ENCODE peak calls at places on chromosomes 13 and 19, in five cellular contexts. A is HepG2, I is upper lobe of left lung, U is K562, W is GM12878. X is an unnamed sample.

GRCh38 chr19:45973564-45974338 is at the start of gene NOVA2:
- ATAC-seq in A (peak), I (peak), U (peak), W (peak), X (peak)

GRCh38 chr19:1577090-1577928 is 9.2 kb upstream of the MEX3D start:
- ATAC-seq in A (no peak), I (peak), U (no peak), W (no peak), X (no peak)

GRCh38 chr19:27681972-27682371 is 1531.0 kb downstream of the UQCRFS1 start:
- ATAC-seq in A (no peak), I (no peak), U (no peak), W (no peak), X (no peak)

GRCh38 chr13:23632741-23633140 is 62.5 kb downstream of the TNFRSF19 start:
- ATAC-seq in A (no peak), I (no peak), U (no peak), W (no peak), X (no peak)

GRCh38 chr13:108249150-108249549 is 20.4 kb upstream of the TNFSF13B start:
- ATAC-seq in A (no peak), I (no peak), U (no peak), W (peak), X (no peak)

GRCh38 chr13:23588576-23589141 is 18.4 kb downstream of the TNFRSF19 start:
- ATAC-seq in A (no peak), I (no peak), U (no peak), W (no peak), X (no peak)

GRCh38 chr13:29129616-29130015 is 309.5 kb downstream of the MTUS2 start:
- ATAC-seq in A (no peak), I (no peak), U (no peak), W (no peak), X (no peak)

GRCh38 chr19:35889370-35890112 is 10.8 kb downstream of the NFKBID start:
- ATAC-seq in A (no peak), I (no peak), U (no peak), W (no peak), X (no peak)

GRCh38 chr19:2820112-2820702 is 539 bp downstream of the ZNF554 start:
- ATAC-seq in A (peak), I (peak), U (peak), W (peak), X (peak)

GRCh38 chr19:52492991-52493470 is 34.4 kb upstream of the ZNF808 start:
- ATAC-seq in A (no peak), I (no peak), U (peak), W (no peak), X (peak)

GRCh38 chr13:25148005-25148798 is 23.9 kb downstream of the AMER2 start:
- ATAC-seq in A (no peak), I (no peak), U (no peak), W (peak), X (no peak)

GRCh38 chr19:53897459-53897858 is 11.6 kb upstream of the CACNG7 start:
- ATAC-seq in A (no peak), I (no peak), U (no peak), W (no peak), X (no peak)

GRCh38 chr13:26024558-26024957 is 27.3 kb downstream of the SHISA2 start:
- ATAC-seq in A (no peak), I (no peak), U (no peak), W (no peak), X (no peak)

GRCh38 chr19:14475251-14476073 is at the start of gene PTGER1:
- ATAC-seq in A (peak), I (peak), U (peak), W (peak), X (peak)

GRCh38 chr19:16618248-16618647 is 9.8 kb downstream of the MED26 start:
- ATAC-seq in A (no peak), I (no peak), U (no peak), W (peak), X (no peak)

GRCh38 chr19:49502866-49503581 is 6.8 kb downstream of the RPS11 start:
- ATAC-seq in A (peak), I (peak), U (peak), W (peak), X (peak)

GRCh38 chr13:45331123-45331619 is 9.8 kb downstream of the TPT1 start:
- ATAC-seq in A (peak), I (no peak), U (no peak), W (no peak), X (no peak)

GRCh38 chr13:24097064-24097463 is 63.5 kb upstream of the SPATA13 start:
- ATAC-seq in A (peak), I (no peak), U (no peak), W (peak), X (no peak)

GRCh38 chr13:80084086-80084676 is 256.7 kb downstream of the SPRY2 start:
- ATAC-seq in A (no peak), I (peak), U (no peak), W (no peak), X (peak)

GRCh38 chr13:30179547-30180256 is 127.6 kb downstream of the KATNAL1 start:
- ATAC-seq in A (no peak), I (no peak), U (no peak), W (no peak), X (no peak)

GRCh38 chr19:53554804-53555203 is 16.9 kb downstream of the ZNF331 start:
- ATAC-seq in A (no peak), I (peak), U (no peak), W (peak), X (peak)

GRCh38 chr19:18264428-18264827 is 9.8 kb downstream of the IQCN start:
- ATAC-seq in A (peak), I (no peak), U (no peak), W (no peak), X (no peak)

GRCh38 chr13:46778879-46779278 is 18.1 kb downstream of the ESD start:
- ATAC-seq in A (no peak), I (no peak), U (no peak), W (no peak), X (no peak)

GRCh38 chr13:101013245-101013644 is 338.6 kb upstream of the TMTC4 start:
- ATAC-seq in A (no peak), I (no peak), U (no peak), W (no peak), X (no peak)

GRCh38 chr13:37869506-37869755 is 141 bp downstream of the TRPC4 start:
- ATAC-seq in A (peak), I (no peak), U (no peak), W (no peak), X (no peak)

GRCh38 chr19:47512183-47512947 is 2.5 kb downstream of the NAPA start:
- ATAC-seq in A (peak), I (no peak), U (no peak), W (no peak), X (no peak)

GRCh38 chr13:26685606-26686005 is 75.0 kb downstream of the GPR12 start:
- ATAC-seq in A (no peak), I (no peak), U (no peak), W (no peak), X (no peak)

GRCh38 chr13:23966691-23967615 is 69.7 kb upstream of the C1QTNF9B start:
- ATAC-seq in A (no peak), I (no peak), U (no peak), W (peak), X (no peak)

GRCh38 chr19:19499272-19499995 is 15.9 kb downstream of the TSSK6 start:
- ATAC-seq in A (no peak), I (no peak), U (no peak), W (no peak), X (no peak)

GRCh38 chr13:27658569-27658968 is 36.9 kb downstream of the POLR1D start:
- ATAC-seq in A (no peak), I (no peak), U (no peak), W (no peak), X (no peak)

GRCh38 chr19:3198901-3199700 is 13.4 kb downstream of the NCLN start:
- ATAC-seq in A (no peak), I (no peak), U (no peak), W (no peak), X (no peak)

GRCh38 chr13:45327253-45327954 is 13.6 kb downstream of the TPT1 start:
- ATAC-seq in A (no peak), I (no peak), U (no peak), W (no peak), X (no peak)

GRCh38 chr13:59873856-59874255 is 289.9 kb downstream of the DIAPH3 start:
- ATAC-seq in A (no peak), I (no peak), U (no peak), W (no peak), X (no peak)

GRCh38 chr13:59863621-59864020 is 300.1 kb downstream of the DIAPH3 start:
- ATAC-seq in A (no peak), I (no peak), U (no peak), W (no peak), X (no peak)

GRCh38 chr13:59865398-59865797 is 298.3 kb downstream of the DIAPH3 start:
- ATAC-seq in A (no peak), I (no peak), U (no peak), W (no peak), X (no peak)

GRCh38 chr13:59873309-59873708 is 290.4 kb downstream of the DIAPH3 start:
- ATAC-seq in A (no peak), I (no peak), U (no peak), W (no peak), X (no peak)

DNA sequence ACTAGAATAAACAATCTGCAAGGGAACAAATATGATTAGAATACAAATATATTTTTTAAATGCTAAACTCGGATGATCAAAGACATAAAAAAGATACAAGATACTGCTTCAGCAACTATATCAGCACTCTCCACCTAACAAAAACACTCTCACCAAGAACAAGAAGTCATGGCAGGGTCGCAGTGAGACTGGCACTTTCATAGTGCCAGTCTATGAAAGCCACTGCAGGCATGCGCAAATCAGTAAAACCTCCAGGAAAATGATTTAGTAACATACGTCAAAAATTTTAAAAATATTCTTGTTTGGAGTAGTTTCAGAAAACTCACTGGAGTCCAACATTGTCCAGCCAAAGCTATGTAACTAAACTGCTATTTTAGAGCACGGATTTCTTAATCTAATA is 295.9 kb downstream of the DIAPH3 start:
- ATAC-seq in A (no peak), I (no peak), U (no peak), W (no peak), X (no peak)
- H3K27ac ChIP-seq in A (no peak), I (no peak), U (no peak), W (no peak), X (no peak)

GRCh38 chr19:11482384-11483050 is 1.7 kb upstream of the ELAVL3 start:
- ATAC-seq in A (peak), I (peak), U (peak), W (peak), X (peak)
- TF ChIP-seq POLR2AphosphoS5 in A (no peak), I (peak), U (no peak), W (no peak), X (peak)

GRCh38 chr19:4969772-4970531 is 1.0 kb downstream of the KDM4B start:
- ATAC-seq in A (no peak), I (no peak), U (no peak), W (peak), X (no peak)

GRCh38 chr19:4970558-4971423 is 1.9 kb downstream of the KDM4B start:
- ATAC-seq in A (peak), I (no peak), U (peak), W (peak), X (no peak)

GRCh38 chr19:4971816-4972495 is 3.0 kb downstream of the KDM4B start:
- ATAC-seq in A (peak), I (no peak), U (no peak), W (no peak), X (no peak)

GRCh38 chr19:4972509-4973230 is 3.8 kb downstream of the KDM4B start:
- ATAC-seq in A (peak), I (no peak), U (no peak), W (no peak), X (no peak)

DNA sequence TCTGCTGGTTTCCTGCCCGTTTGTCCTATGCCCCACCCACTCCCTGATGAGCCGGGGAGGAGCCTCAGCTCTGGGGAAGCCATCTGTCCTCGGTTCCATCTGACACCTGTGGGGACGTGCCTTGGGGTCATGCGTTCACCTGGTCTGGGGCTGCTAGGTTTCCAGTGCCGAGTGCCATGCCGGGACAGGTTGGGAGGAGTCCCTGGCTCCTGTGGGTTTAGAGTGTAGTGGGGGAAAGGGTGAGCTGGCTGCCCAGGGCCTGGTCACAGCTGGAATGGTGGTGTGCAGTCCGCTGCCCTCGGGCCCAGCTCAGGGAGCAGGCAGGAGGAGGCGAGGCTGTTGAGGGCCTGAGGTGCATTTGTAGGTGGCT is 2.5 kb downstream of the KDM4B start:
- ATAC-seq in A (peak), I (no peak), U (peak), W (peak), X (no peak)
- TF ChIP-seq EP300 in A (no peak), I (no peak), U (no peak), W (no peak), X (no peak)

DNA sequence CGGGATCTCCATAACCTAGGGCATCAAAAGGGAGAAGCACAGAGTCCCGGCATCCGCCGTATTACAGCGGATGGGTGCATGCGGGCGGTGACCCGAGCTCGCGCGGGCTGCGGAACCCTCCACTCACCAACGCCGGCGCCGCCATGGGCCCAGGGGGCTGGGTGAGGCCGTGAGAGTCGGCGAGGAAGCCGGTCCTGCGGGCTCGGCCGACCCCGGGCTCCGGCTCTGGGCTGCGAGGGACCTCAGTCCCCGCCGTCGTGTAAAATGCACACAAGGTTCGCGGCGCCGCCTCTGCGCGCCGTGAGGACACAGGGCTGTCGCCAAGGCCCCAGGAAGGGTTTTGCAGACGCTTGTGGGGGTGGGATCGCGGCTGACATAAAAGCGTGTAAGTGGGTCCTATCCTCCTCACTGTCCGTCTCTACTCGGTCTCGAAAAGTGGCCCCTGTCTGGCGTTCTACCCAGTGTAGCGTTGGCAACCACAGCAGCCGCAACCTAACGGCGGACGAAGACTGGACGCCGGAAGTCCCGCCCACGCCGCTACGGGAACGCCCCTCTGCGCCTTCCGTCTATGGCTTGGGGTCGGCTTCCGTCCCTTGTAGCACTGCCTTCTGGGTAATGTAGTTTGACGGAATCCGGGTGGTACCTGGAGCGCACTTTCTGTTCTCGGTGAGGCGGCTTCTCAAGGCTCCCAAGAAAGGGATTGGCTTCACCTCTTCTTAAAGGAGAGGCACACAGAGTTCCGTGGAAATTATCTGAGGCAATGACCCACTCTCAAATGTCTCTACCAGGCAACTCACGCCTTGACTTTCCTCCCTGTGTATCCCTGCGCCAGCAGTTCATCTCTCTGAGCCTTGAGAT is at the start of gene ZNF599:
- ATAC-seq in A (peak), I (peak), U (peak), W (peak), X (peak)
- H3K27ac ChIP-seq in A (peak), I (peak), U (peak), W (peak), X (no peak)

GRCh38 chr19:58581227-58582141 is 8.3 kb upstream of the MZF1 start:
- ATAC-seq in A (peak), I (peak), U (peak), W (peak), X (peak)
- TF ChIP-seq POLR2AphosphoS5 in A (no peak), I (no peak), U (peak), W (no peak), X (peak)

DNA sequence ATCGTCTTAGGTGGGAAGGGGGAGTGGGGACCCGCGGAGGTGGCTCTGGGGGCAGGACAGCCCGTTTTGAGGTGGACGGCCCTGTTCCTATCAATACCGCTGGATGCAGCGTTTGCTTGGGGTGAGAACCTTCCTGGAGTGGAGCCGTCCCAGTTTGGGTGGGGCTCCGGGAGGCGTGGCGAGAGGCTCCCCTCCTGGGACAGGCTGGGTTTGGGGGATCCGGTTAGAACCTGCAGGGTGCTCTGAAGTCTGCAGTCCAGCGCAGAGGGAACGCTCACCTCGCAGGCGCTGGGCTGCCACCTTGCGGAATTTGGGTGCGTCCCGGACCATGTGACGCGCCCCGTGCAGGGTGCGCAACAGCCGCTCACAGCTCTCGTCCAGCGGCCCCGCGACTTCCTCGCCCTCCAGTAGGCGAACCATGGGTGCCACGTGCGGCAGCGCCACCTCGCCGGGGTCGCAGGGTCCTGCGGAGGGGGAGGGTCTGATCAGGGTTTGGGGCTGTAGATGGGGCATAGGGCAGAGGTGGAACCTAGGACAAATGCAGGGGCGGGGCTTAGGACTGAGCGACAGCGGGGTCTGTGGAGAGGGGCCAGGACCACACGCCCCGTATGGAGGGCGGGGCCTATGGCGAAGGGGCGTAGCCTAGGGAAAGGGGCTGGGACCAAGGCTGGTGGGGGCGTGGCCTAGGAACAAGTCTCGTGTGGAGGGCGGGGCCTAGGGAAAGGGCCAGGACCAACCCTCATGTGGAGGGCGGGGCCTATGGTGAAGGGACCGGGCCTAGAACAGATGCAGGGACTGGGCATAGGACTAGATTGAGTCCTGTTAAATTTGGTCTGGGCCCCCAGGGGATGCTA is 13.8 kb downstream of the SH2D3A start:
- ATAC-seq in A (peak), I (peak), U (peak), W (peak), X (peak)
- TF ChIP-seq EP300 in A (peak), I (no peak), U (no peak), W (no peak), X (no peak)

DNA sequence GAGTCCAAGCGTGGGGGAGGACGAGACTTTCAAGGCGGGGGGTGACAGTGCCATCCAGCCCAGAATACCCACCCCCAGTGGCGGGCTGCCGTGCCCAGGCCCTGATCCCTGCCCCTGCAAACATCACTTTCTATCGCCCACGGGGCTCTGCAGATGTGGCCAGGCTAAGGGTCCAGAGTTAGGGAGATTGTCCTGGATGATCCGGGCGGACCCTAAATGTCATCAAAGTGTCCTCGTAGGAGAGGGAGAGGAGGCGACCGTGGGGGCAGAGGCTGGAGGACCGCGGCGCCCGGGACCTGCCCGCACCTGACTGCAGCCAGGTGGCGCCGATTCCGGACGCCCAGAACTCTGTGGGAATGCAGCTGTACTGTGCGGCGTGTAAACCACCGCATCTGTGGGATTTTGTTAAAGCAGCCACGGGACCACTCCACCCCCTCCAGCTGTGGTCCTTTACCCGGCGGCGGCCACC is 32.4 kb downstream of the GJA3 start:
- ATAC-seq in A (peak), I (peak), U (no peak), W (peak), X (peak)
- H3K27ac ChIP-seq in A (peak), I (peak), U (no peak), W (no peak), X (peak)

GRCh38 chr19:34359140-34359953 is 5.6 kb upstream of the GPI start:
- ATAC-seq in A (peak), I (peak), U (peak), W (peak), X (peak)
- TF ChIP-seq POLR2AphosphoS5 in A (peak), I (peak), U (peak), W (peak), X (peak)

GRCh38 chr19:33177417-33177976 is 16.6 kb upstream of the LRP3 start:
- ATAC-seq in A (peak), I (no peak), U (peak), W (peak), X (no peak)
- TF ChIP-seq EP300 in A (no peak), I (no peak), U (no peak), W (no peak), X (no peak)

GRCh38 chr19:30109565-30109964 is 167.5 kb downstream of the URI1 start:
- ATAC-seq in A (no peak), I (peak), U (no peak), W (peak), X (no peak)
- H3K27ac ChIP-seq in A (no peak), I (no peak), U (no peak), W (no peak), X (no peak)